ENCODE peak calls at places on chromosomes 12 and 14, in five cellular contexts. X is A172, G is immature natural killer cell, K is AG20443, F is NCI-H2029. A is an unnamed sample.

GRCh38 chr14:49463146-49463545 is 123.0 kb downstream of the RPS29 start:
- DNase-seq in X (no peak), G (no peak), K (no peak), F (no peak), A (no peak)

GRCh38 chr12:54139030-54139429 is 49.8 kb downstream of the SMUG1 start:
- DNase-seq in X (no peak), F (no peak), G (no peak), K (no peak), A (no peak)

GRCh38 chr12:122873540-122873939 is 22.4 kb downstream of the VPS37B start:
- DNase-seq in F (no peak), X (no peak), K (no peak), G (no peak), A (no peak)

GRCh38 chr14:95482967-95483842 is 33.2 kb downstream of the SYNE3 start:
- DNase-seq in G (no peak), X (peak; percentile 91), K (peak; percentile 94), F (no peak), A (peak; percentile 70)

GRCh38 chr12:12399161-12399560 is 42.3 kb downstream of the BORCS5 start:
- DNase-seq in G (no peak), X (no peak), F (no peak), K (no peak), A (no peak)

GRCh38 chr14:30623412-30624131 is 1.5 kb downstream of the SCFD1 start:
- DNase-seq in K (no peak), G (no peak), X (no peak), F (no peak), A (no peak)

GRCh38 chr12:69873429-69873828 is 48.4 kb downstream of the MYRFL start:
- DNase-seq in X (no peak), K (peak; percentile 21), F (no peak), G (no peak), A (no peak)

GRCh38 chr12:124411953-124412645 is 117.2 kb downstream of the RFLNA start:
- DNase-seq in K (no peak), F (no peak), G (no peak), X (peak; percentile 18), A (no peak)

GRCh38 chr14:98186140-98186539 is 1085.9 kb downstream of the BCL11B start:
- DNase-seq in G (no peak), K (no peak), F (no peak), X (no peak), A (no peak)

GRCh38 chr14:90087433-90087832 is 25.6 kb downstream of the KCNK13 start:
- DNase-seq in K (peak; percentile 48), G (no peak), F (no peak), X (peak; percentile 82), A (peak; percentile 15)

GRCh38 chr12:52871291-52871961 is 22.6 kb upstream of the KRT78 start:
- DNase-seq in G (peak; percentile 68), F (no peak), X (peak; percentile 89), K (peak; percentile 82), A (peak; percentile 30)

GRCh38 chr14:50955373-50956043 is 11.2 kb upstream of the PYGL start:
- DNase-seq in K (peak; percentile 94), F (no peak), G (no peak), X (peak; percentile 94), A (peak; percentile 95)

GRCh38 chr12:807041-807717 is 54.8 kb downstream of the WNK1 start:
- DNase-seq in X (no peak), K (peak; percentile 15), G (no peak), F (no peak), A (no peak)

GRCh38 chr12:12661086-12661485 is 34.9 kb downstream of the GPR19 start:
- DNase-seq in X (no peak), G (no peak), F (no peak), K (peak; percentile 83), A (peak; percentile 69)

GRCh38 chr12:66984962-66985361 is 284.2 kb upstream of the CAND1 start:
- DNase-seq in X (no peak), G (no peak), F (no peak), K (no peak), A (no peak)

GRCh38 chr14:64758711-64759554 is 54.7 kb downstream of the PLEKHG3 start:
- DNase-seq in X (peak; percentile 74), G (no peak), K (peak; percentile 93), F (no peak), A (no peak)

GRCh38 chr14:24071836-24072420 is 566 bp downstream of the CPNE6 start:
- DNase-seq in X (no peak), K (no peak), F (no peak), G (no peak), A (no peak)

GRCh38 chr14:105330491-105330895 is 15.9 kb downstream of the PACS2 start:
- DNase-seq in X (peak; percentile 50), F (no peak), G (no peak), K (peak; percentile 87), A (no peak)

GRCh38 chr14:69710378-69710777 is 56.6 kb upstream of the SRSF5 start:
- DNase-seq in K (no peak), F (no peak), X (no peak), G (no peak), A (no peak)

GRCh38 chr12:110403975-110404675 is 617 bp upstream of the ANAPC7 start:
- DNase-seq in F (peak; percentile 75), G (peak; percentile 82), X (peak; percentile 65), K (peak; percentile 94), A (peak; percentile 84)

GRCh38 chr12:122834921-122835692 is at the start of gene HIP1R:
- DNase-seq in K (peak; percentile 83), F (no peak), G (peak; percentile 44), X (no peak), A (peak; percentile 55)

GRCh38 chr12:52279683-52280318 is 5.4 kb downstream of the KRT86 start:
- DNase-seq in G (no peak), K (no peak), F (no peak), X (no peak), A (peak; percentile 96)

GRCh38 chr12:98594050-98594853 is 766 bp downstream of the SLC25A3 start:
- DNase-seq in X (peak; percentile 8), F (peak; percentile 5), G (no peak), K (peak; percentile 40), A (peak; percentile 37)

GRCh38 chr12:6267007-6267721 is 43.3 kb upstream of the PLEKHG6 start:
- DNase-seq in K (no peak), G (no peak), F (peak; percentile 64), X (no peak), A (peak; percentile 53)

GRCh38 chr14:104224516-104225281 is 86.3 kb downstream of the KIF26A start:
- DNase-seq in X (no peak), K (no peak), G (no peak), F (peak; percentile 4), A (no peak)

GRCh38 chr14:63499701-63500250 is 43.4 kb downstream of the PPP2R5E start:
- DNase-seq in X (no peak), K (peak; percentile 53), F (no peak), G (no peak), A (no peak)

GRCh38 chr12:55631056-55631455 is 5.6 kb upstream of the OR10P1 start:
- DNase-seq in X (no peak), K (no peak), G (no peak), F (no peak), A (no peak)

GRCh38 chr12:49198431-49199155 is 9.7 kb upstream of the TUBA1A start:
- DNase-seq in K (peak; percentile 82), F (peak; percentile 43), X (peak; percentile 80), G (no peak), A (peak; percentile 71)

GRCh38 chr14:101559624-101560533 is 1.4 kb upstream of the DIO3 start:
- DNase-seq in K (peak; percentile 61), F (no peak), X (no peak), G (no peak), A (no peak)

GRCh38 chr14:96205059-96205993 is 687 bp downstream of the BDKRB2 start:
- DNase-seq in X (no peak), K (no peak), G (no peak), F (no peak), A (peak; percentile 2)

GRCh38 chr12:124152733-124153132 is 142.2 kb upstream of the RFLNA start:
- DNase-seq in F (no peak), X (no peak), K (peak; percentile 30), G (no peak), A (no peak)

GRCh38 chr14:102510616-102511520 is 1.3 kb upstream of the ANKRD9 start:
- DNase-seq in K (no peak), G (no peak), F (peak; percentile 9), X (no peak), A (no peak)

GRCh38 chr14:91129261-91129660 is 15.4 kb downstream of the DGLUCY start:
- DNase-seq in G (no peak), F (no peak), X (no peak), K (no peak), A (no peak)

GRCh38 chr14:93543766-93544165 is 113.0 kb downstream of the UNC79 start:
- DNase-seq in X (peak; percentile 3), K (peak; percentile 16), G (no peak), F (no peak), A (peak; percentile 28)

GRCh38 chr12:3885179-3886094 is 12.2 kb upstream of the PARP11 start:
- DNase-seq in X (no peak), K (peak; percentile 45), F (no peak), G (peak; percentile 48), A (peak; percentile 60)